ENCODE peak calls at places on chromosomes 7 and 10, in ten cellular contexts. X is non-pigmented ciliary epithelial cell; E is activated CD4-positive, alpha-beta T cell treated with anti-CD3 and anti-CD28 coated beads, Interleukin-2, amount 50 U/mL, for 4 hours; M is neural crest cell; I is heart left ventricle; L is dermis microvascular lymphatic vessel endothelial cell; B is foreskin melanocyte; V is lower leg skin; R is HS-5; K is CD4-positive, alpha-beta T cell. Q is an unnamed sample.

GRCh38 chr7:159092701-159093121 is 52.0 kb downstream of the VIPR2 start:
- DNase-seq in E (no peak), X (no peak), R (no peak), I (peak), V (no peak), K (no peak), B (no peak), M (no peak), L (no peak), Q (no peak)

GRCh38 chr10:33122014-33122788 is 164.2 kb upstream of the ITGB1 start:
- DNase-seq in L (no peak), V (no peak), B (no peak), R (no peak), X (no peak), M (no peak), K (no peak), E (no peak), I (no peak), Q (no peak)

GRCh38 chr10:124653811-124654651 is 90.1 kb downstream of the FAM53B start:
- DNase-seq in X (no peak), V (no peak), I (peak), E (no peak), K (no peak), L (peak), M (no peak), B (peak), R (no peak), Q (no peak)

GRCh38 chr10:11899067-11899876 is 76.1 kb downstream of the PROSER2 start:
- DNase-seq in M (no peak), E (no peak), V (no peak), L (no peak), I (no peak), K (no peak), R (no peak), X (no peak), B (peak), Q (no peak)

GRCh38 chr10:121781101-121781500 is 146.7 kb downstream of the ATE1 start:
- DNase-seq in R (no peak), X (no peak), I (no peak), K (no peak), V (no peak), E (no peak), B (no peak), M (no peak), L (no peak), Q (no peak)

GRCh38 chr10:91709394-91709798 is 76.5 kb upstream of the PPP1R3C start:
- DNase-seq in V (no peak), I (no peak), L (no peak), R (no peak), M (no peak), K (no peak), X (no peak), B (no peak), E (no peak), Q (no peak)

GRCh38 chr7:129422727-129423126 is 11.5 kb upstream of the STRIP2 start:
- DNase-seq in X (no peak), K (no peak), R (no peak), E (no peak), L (no peak), B (no peak), M (no peak), I (no peak), V (no peak), Q (no peak)

GRCh38 chr10:58017719-58018367 is 249.9 kb downstream of the IPMK start:
- DNase-seq in R (peak), K (no peak), V (no peak), M (no peak), I (no peak), E (no peak), L (no peak), X (peak), B (no peak), Q (no peak)

GRCh38 chr7:132250480-132251326 is 325.6 kb downstream of the PLXNA4 start:
- DNase-seq in M (no peak), E (no peak), X (no peak), K (no peak), R (no peak), V (no peak), B (no peak), L (no peak), I (no peak), Q (no peak)